ENCODE peak calls at places on chromosomes 3 and 15, in nine cellular contexts. G, C, F, L, J, K, W, I and A are unnamed samples.

GRCh38 chr3:51343918-51344687 is 41.0 kb upstream of the MANF start:
- DNase-seq in L (no peak), F (no peak), K (no peak), I (peak; percentile 41), W (no peak), J (no peak), C (peak; percentile 86), G (no peak), A (no peak)

GRCh38 chr3:113276581-113277080 is 65.3 kb downstream of the BOC start:
- DNase-seq in J (no peak), F (no peak), C (no peak), W (no peak), K (no peak), L (no peak), G (no peak), I (no peak), A (no peak)

GRCh38 chr3:150184426-150185071 is 213.9 kb upstream of the PFN2 start:
- DNase-seq in I (no peak), W (no peak), J (peak; percentile 14), L (no peak), F (no peak), K (no peak), G (no peak), C (no peak), A (no peak)

GRCh38 chr3:58006661-58007060 is 1.6 kb upstream of the FLNB start:
- DNase-seq in C (no peak), K (peak; percentile 52), F (no peak), L (no peak), J (no peak), W (no peak), I (no peak), G (no peak), A (no peak)

GRCh38 chr3:12051586-12051985 is 47.4 kb downstream of the SYN2 start:
- DNase-seq in L (no peak), I (no peak), G (no peak), W (no peak), J (no peak), F (no peak), C (no peak), K (peak; percentile 32), A (no peak)

GRCh38 chr3:72444642-72445223 is 403.5 kb downstream of the SHQ1 start:
- DNase-seq in L (no peak), I (no peak), K (no peak), F (no peak), W (no peak), J (no peak), G (no peak), C (peak; percentile 36), A (no peak)

GRCh38 chr3:29758108-29759020 is 477.5 kb downstream of the RBMS3 start:
- DNase-seq in W (no peak), L (no peak), C (peak; percentile 89), J (peak; percentile 11), G (no peak), I (no peak), K (no peak), F (no peak), A (no peak)

GRCh38 chr3:2024037-2024436 is 74.6 kb upstream of the CNTN4 start:
- DNase-seq in F (no peak), K (no peak), G (no peak), W (no peak), L (no peak), I (no peak), J (no peak), C (peak; percentile 35), A (no peak)

GRCh38 chr3:69178838-69179739 is 56.7 kb upstream of the LMOD3 start:
- DNase-seq in J (no peak), C (no peak), W (no peak), F (no peak), I (no peak), L (no peak), K (peak; percentile 44), G (no peak), A (no peak)

GRCh38 chr3:184443364-184443763 is 63.5 kb downstream of the CHRD start:
- DNase-seq in W (no peak), F (no peak), L (no peak), C (no peak), K (no peak), J (peak; percentile 34), I (no peak), G (no peak), A (no peak)

GRCh38 chr3:86269364-86270155 is 721.4 kb downstream of the VGLL3 start:
- DNase-seq in W (no peak), I (no peak), F (no peak), K (no peak), L (no peak), J (no peak), C (no peak), G (no peak), A (no peak)

GRCh38 chr15:89822951-89823701 is 8.5 kb upstream of the ANPEP start:
- DNase-seq in C (no peak), K (no peak), I (peak; percentile 77), W (no peak), L (no peak), F (peak; percentile 69), G (no peak), J (no peak), A (no peak)

GRCh38 chr15:96162322-96162721 is 168.2 kb upstream of the NR2F2 start:
- DNase-seq in J (no peak), K (no peak), W (no peak), L (no peak), F (no peak), G (no peak), C (no peak), I (no peak), A (no peak)

GRCh38 chr15:62739082-62739481 is 303.5 kb upstream of the TPM1 start:
- DNase-seq in I (no peak), F (no peak), K (no peak), L (no peak), G (no peak), C (peak; percentile 23), W (no peak), J (peak; percentile 92), A (peak; percentile 90)

GRCh38 chr3:82509106-82509842 is 747.8 kb upstream of the GBE1 start:
- DNase-seq in J (no peak), L (no peak), K (no peak), W (no peak), G (no peak), F (peak; percentile 49), C (no peak), I (no peak), A (no peak)

GRCh38 chr3:180744226-180744625 is 64.9 kb upstream of the CCDC39 start:
- DNase-seq in I (no peak), C (no peak), L (no peak), J (no peak), K (peak; percentile 7), F (no peak), W (no peak), G (no peak), A (no peak)

GRCh38 chr3:106333911-106334618 is 465.3 kb upstream of the CBLB start:
- DNase-seq in F (no peak), L (no peak), G (peak; percentile 6), I (no peak), J (no peak), W (no peak), K (no peak), C (peak; percentile 61), A (peak; percentile 89)

GRCh38 chr3:99846472-99846871 is 28.8 kb downstream of the CMSS1 start:
- DNase-seq in J (no peak), G (no peak), I (no peak), K (peak; percentile 78), L (no peak), W (no peak), F (no peak), C (peak; percentile 91), A (no peak)

GRCh38 chr3:107947203-107947602 is 143.6 kb downstream of the CD47 start:
- DNase-seq in F (no peak), K (no peak), C (no peak), I (no peak), G (no peak), W (no peak), L (no peak), J (no peak), A (no peak)

DNA sequence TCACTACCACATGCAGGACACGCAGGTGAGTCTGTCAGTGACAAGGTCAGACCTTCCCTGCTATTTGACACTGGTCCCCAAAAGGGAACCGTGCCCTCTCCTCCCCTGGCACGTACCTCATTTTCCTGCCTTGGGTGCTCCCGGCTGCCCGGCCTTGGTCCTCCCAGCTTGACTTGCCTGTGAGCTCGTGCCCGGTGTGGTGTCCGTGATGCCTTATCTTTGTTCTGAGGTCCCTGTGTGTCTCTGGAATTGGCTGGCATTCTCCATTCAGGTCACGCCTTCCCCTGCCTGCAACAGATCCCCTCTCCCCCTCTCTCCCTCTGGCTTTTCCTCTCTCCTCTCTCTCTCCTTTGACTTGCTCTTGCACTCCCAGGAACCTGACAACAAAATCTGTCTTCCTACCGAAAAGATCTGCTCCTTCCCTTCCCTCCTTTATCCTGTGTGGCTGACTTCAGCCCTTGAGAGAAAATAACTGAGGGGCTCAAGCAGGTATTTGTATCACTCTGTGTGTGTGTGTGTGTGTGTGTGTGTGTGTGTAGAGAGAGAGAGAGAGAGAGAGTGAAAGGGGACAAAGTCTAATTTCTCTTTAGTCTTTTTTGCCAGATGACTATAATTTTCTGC is at the start of gene MASP1:
- DNase-seq in C (peak; percentile 73), K (peak; percentile 80), I (no peak), L (no peak), W (no peak), J (no peak), G (no peak), F (no peak), A (no peak)
- H3K27ac ChIP-seq in C (no peak within 1 kb of the TSS), K (no peak within 1 kb of the TSS), I (peak within 1 kb of the TSS; percentile 64), L (no peak within 1 kb of the TSS), W (no peak within 1 kb of the TSS), J (no peak within 1 kb of the TSS), G (no peak within 1 kb of the TSS), F (no peak within 1 kb of the TSS), A (no peak within 1 kb of the TSS)

DNA sequence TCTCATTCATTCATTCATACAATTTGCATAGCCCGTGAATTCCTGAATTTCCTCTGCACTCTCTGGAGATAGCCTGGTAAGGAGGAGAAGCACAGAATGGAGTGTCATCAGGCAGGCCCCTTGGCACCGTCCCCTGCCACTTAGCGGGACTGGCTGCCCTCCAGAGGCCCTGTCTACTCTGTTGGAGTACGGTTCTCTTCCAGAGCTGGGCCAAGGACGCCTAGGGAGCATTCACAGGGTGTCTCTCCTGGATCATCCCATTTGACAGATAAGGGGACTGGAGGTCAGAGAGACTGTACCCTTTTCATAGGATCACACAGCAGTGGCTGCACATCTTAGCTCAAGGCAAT is 48.0 kb downstream of the PTH1R start:
- DNase-seq in L (no peak), C (no peak), K (no peak), J (no peak), W (no peak), F (peak; percentile 68), I (no peak), G (no peak), A (no peak)
- H3K27ac ChIP-seq in L (peak overlapping the region; percentile 99), C (no peak overlapping the region), K (no peak overlapping the region), J (peak overlapping the region; percentile 31), W (no peak overlapping the region), F (peak overlapping the region; percentile 51), I (peak overlapping the region; percentile 75), G (no peak overlapping the region), A (no peak overlapping the region)

GRCh38 chr3:179716811-179717210 is 64.0 kb downstream of the USP13 start:
- DNase-seq in W (no peak), F (no peak), J (no peak), C (peak; percentile 59), I (no peak), L (no peak), K (no peak), G (no peak), A (no peak)
- H3K27ac ChIP-seq in W (no peak overlapping the region), F (no peak overlapping the region), J (no peak overlapping the region), C (peak overlapping the region; percentile 90), I (no peak overlapping the region), L (no peak overlapping the region), K (no peak overlapping the region), G (no peak overlapping the region), A (no peak overlapping the region)

GRCh38 chr15:76865548-76865991 is 39.6 kb downstream of the SCAPER start:
- DNase-seq in L (no peak), G (no peak), F (no peak), W (no peak), J (no peak), I (no peak), C (no peak), K (no peak), A (no peak)
- H3K27ac ChIP-seq in L (no peak overlapping the region), G (no peak overlapping the region), F (no peak overlapping the region), W (no peak overlapping the region), J (no peak overlapping the region), I (no peak overlapping the region), C (no peak overlapping the region), K (no peak overlapping the region), A (no peak overlapping the region)